ENCODE peak calls at places on chromosome 5, in seven cellular contexts. A is stomach, E is HCT116, Q is GM23338, M is K562, P is esophagus muscularis mucosa, Z is sigmoid colon. R is an unnamed sample.

GRCh38 chr5:119255571-119256356 is 100.1 kb upstream of the TNFAIP8 start:
- DNase-seq in A (no peak), E (peak), Q (peak), M (peak), P (no peak), Z (no peak), R (peak)

GRCh38 chr5:113527746-113528145 is 14.3 kb downstream of the YTHDC2 start:
- DNase-seq in A (no peak), E (no peak), Q (no peak), M (no peak), P (no peak), Z (no peak), R (no peak)

GRCh38 chr5:90558344-90559192 is at the start of gene ADGRV1:
- DNase-seq in A (peak), E (peak), Q (peak), M (peak), P (no peak), Z (no peak), R (peak)

GRCh38 chr5:157388148-157388547 is 71.9 kb upstream of the NIPAL4 start:
- DNase-seq in A (no peak), E (no peak), Q (no peak), M (no peak), P (no peak), Z (no peak), R (no peak)

GRCh38 chr5:44885903-44886302 is 77.2 kb downstream of the MRPS30 start:
- DNase-seq in A (no peak), E (no peak), Q (no peak), M (no peak), P (no peak), Z (no peak), R (no peak)

GRCh38 chr5:160268111-160268510 is 38.8 kb downstream of the FABP6 start:
- DNase-seq in A (no peak), E (no peak), Q (no peak), M (no peak), P (no peak), Z (no peak), R (no peak)

GRCh38 chr5:146410272-146410671 is 36.9 kb upstream of the TCERG1 start:
- DNase-seq in A (no peak), E (no peak), Q (no peak), M (no peak), P (peak), Z (no peak), R (no peak)

GRCh38 chr5:33921005-33921404 is 15.2 kb upstream of the RXFP3 start:
- DNase-seq in A (no peak), E (no peak), Q (no peak), M (no peak), P (peak), Z (no peak), R (no peak)

GRCh38 chr5:147084702-147085101 is 150.1 kb upstream of the STK32A start:
- DNase-seq in A (peak), E (no peak), Q (no peak), M (no peak), P (no peak), Z (peak), R (no peak)

GRCh38 chr5:86118542-86118941 is 499.2 kb upstream of the COX7C start:
- DNase-seq in A (no peak), E (peak), Q (peak), M (peak), P (no peak), Z (no peak), R (no peak)

GRCh38 chr5:140075371-140075770 is 32.3 kb upstream of the NRG2 start:
- DNase-seq in A (no peak), E (no peak), Q (no peak), M (no peak), P (no peak), Z (no peak), R (no peak)

GRCh38 chr5:64210866-64211265 is 45.2 kb downstream of the RNF180 start:
- DNase-seq in A (no peak), E (no peak), Q (peak), M (no peak), P (no peak), Z (no peak), R (peak)

GRCh38 chr5:15249152-15249551 is 250.8 kb upstream of the FBXL7 start:
- DNase-seq in A (no peak), E (no peak), Q (no peak), M (no peak), P (no peak), Z (no peak), R (peak)

GRCh38 chr5:76007904-76008303 is 75.3 kb upstream of the SV2C start:
- DNase-seq in A (no peak), E (no peak), Q (no peak), M (no peak), P (no peak), Z (no peak), R (no peak)

GRCh38 chr5:102625940-102626339 is 127.1 kb upstream of the SLCO6A1 start:
- DNase-seq in A (no peak), E (no peak), Q (no peak), M (no peak), P (no peak), Z (no peak), R (no peak)

GRCh38 chr5:162128117-162128516 is 60.5 kb downstream of the GABRG2 start:
- DNase-seq in A (no peak), E (peak), Q (peak), M (no peak), P (no peak), Z (no peak), R (no peak)

GRCh38 chr5:136655429-136655828 is 290.1 kb upstream of the TRPC7 start:
- DNase-seq in A (no peak), E (no peak), Q (no peak), M (no peak), P (no peak), Z (no peak), R (peak)

GRCh38 chr5:148091991-148092964 is 28.5 kb downstream of the SPINK5 start:
- DNase-seq in A (no peak), E (no peak), Q (no peak), M (no peak), P (no peak), Z (no peak), R (peak)

GRCh38 chr5:3948838-3949237 is 353.2 kb downstream of the IRX1 start:
- DNase-seq in A (no peak), E (no peak), Q (no peak), M (no peak), P (no peak), Z (no peak), R (no peak)

GRCh38 chr5:90949469-90950358 is 391.1 kb downstream of the ADGRV1 start:
- DNase-seq in A (no peak), E (no peak), Q (no peak), M (no peak), P (no peak), Z (no peak), R (no peak)

GRCh38 chr5:150780816-150781221 is 2.3 kb downstream of the SMIM3 start:
- DNase-seq in A (no peak), E (no peak), Q (no peak), M (no peak), P (no peak), Z (no peak), R (no peak)

GRCh38 chr5:143964919-143965318 is 153.0 kb downstream of the HMHB1 start:
- DNase-seq in A (no peak), E (no peak), Q (no peak), M (no peak), P (no peak), Z (no peak), R (no peak)

GRCh38 chr5:1497795-1498622 is 25.8 kb downstream of the LPCAT1 start:
- DNase-seq in A (no peak), E (no peak), Q (no peak), M (no peak), P (no peak), Z (no peak), R (no peak)

GRCh38 chr5:32308951-32309350 is 3.8 kb downstream of the MTMR12 start:
- DNase-seq in A (no peak), E (no peak), Q (no peak), M (no peak), P (no peak), Z (no peak), R (no peak)

GRCh38 chr5:44167540-44167939 is 221.7 kb downstream of the FGF10 start:
- DNase-seq in A (no peak), E (no peak), Q (no peak), M (no peak), P (no peak), Z (no peak), R (no peak)

GRCh38 chr5:61638476-61638875 is 306.4 kb downstream of the ZSWIM6 start:
- DNase-seq in A (peak), E (no peak), Q (no peak), M (no peak), P (no peak), Z (no peak), R (no peak)

GRCh38 chr5:68277427-68277826 is 61.9 kb downstream of the PIK3R1 start:
- DNase-seq in A (no peak), E (no peak), Q (no peak), M (no peak), P (no peak), Z (no peak), R (no peak)

GRCh38 chr5:145666591-145666990 is 168.6 kb downstream of the PRELID2 start:
- DNase-seq in A (no peak), E (no peak), Q (no peak), M (no peak), P (no peak), Z (no peak), R (no peak)

GRCh38 chr5:134969166-134969565 is 1.5 kb downstream of the CATSPER3 start:
- DNase-seq in A (no peak), E (no peak), Q (no peak), M (no peak), P (no peak), Z (no peak), R (no peak)

GRCh38 chr5:92800360-92800759 is 780.7 kb downstream of the NR2F1-AS1 start:
- DNase-seq in A (no peak), E (no peak), Q (no peak), M (no peak), P (no peak), Z (no peak), R (peak)

GRCh38 chr5:103271570-103272289 is 13.2 kb downstream of the MACIR start:
- DNase-seq in A (no peak), E (no peak), Q (no peak), M (no peak), P (no peak), Z (no peak), R (peak)

GRCh38 chr5:178106556-178107239 is 6.6 kb upstream of the N4BP3 start:
- DNase-seq in A (no peak), E (no peak), Q (no peak), M (no peak), P (no peak), Z (no peak), R (no peak)

GRCh38 chr5:127042593-127042992 is 12.2 kb upstream of the MARCHF3 start:
- DNase-seq in A (no peak), E (no peak), Q (peak), M (no peak), P (no peak), Z (no peak), R (peak)

GRCh38 chr5:80502795-80503194 is 14.9 kb downstream of the FAM151B start:
- DNase-seq in A (no peak), E (no peak), Q (no peak), M (no peak), P (no peak), Z (no peak), R (no peak)

GRCh38 chr5:174589599-174589998 is 134.8 kb upstream of the MSX2 start:
- DNase-seq in A (no peak), E (no peak), Q (no peak), M (peak), P (no peak), Z (no peak), R (no peak)

GRCh38 chr5:75668988-75669760 is 48.1 kb downstream of the POC5 start:
- DNase-seq in A (peak), E (no peak), Q (no peak), M (peak), P (no peak), Z (no peak), R (peak)

GRCh38 chr5:110048508-110048907 is 358.8 kb downstream of the MAN2A1 start:
- DNase-seq in A (no peak), E (no peak), Q (peak), M (no peak), P (no peak), Z (no peak), R (no peak)

GRCh38 chr5:112691758-112692157 is 45.9 kb upstream of the APC start:
- DNase-seq in A (no peak), E (no peak), Q (peak), M (peak), P (peak), Z (no peak), R (peak)

GRCh38 chr5:157506981-157507780 is 47.2 kb downstream of the NIPAL4 start:
- DNase-seq in A (peak), E (no peak), Q (no peak), M (no peak), P (no peak), Z (no peak), R (peak)

GRCh38 chr5:140785905-140786686 is at the start of gene PCDHA1:
- DNase-seq in A (no peak), E (no peak), Q (peak), M (no peak), P (no peak), Z (no peak), R (no peak)

GRCh38 chr5:172425402-172425801 is 28.9 kb downstream of the SH3PXD2B start:
- DNase-seq in A (no peak), E (no peak), Q (no peak), M (no peak), P (no peak), Z (no peak), R (no peak)

GRCh38 chr5:172424111-172424490 is 30.2 kb downstream of the SH3PXD2B start:
- DNase-seq in A (no peak), E (no peak), Q (no peak), M (no peak), P (no peak), Z (no peak), R (no peak)

GRCh38 chr5:172428224-172429166 is 25.8 kb downstream of the SH3PXD2B start:
- DNase-seq in A (no peak), E (no peak), Q (no peak), M (no peak), P (no peak), Z (no peak), R (no peak)

GRCh38 chr5:172427202-172427601 is 27.1 kb downstream of the SH3PXD2B start:
- DNase-seq in A (no peak), E (no peak), Q (no peak), M (no peak), P (no peak), Z (no peak), R (no peak)

GRCh38 chr5:172426086-172426485 is 28.2 kb downstream of the SH3PXD2B start:
- DNase-seq in A (no peak), E (no peak), Q (no peak), M (no peak), P (no peak), Z (no peak), R (no peak)
- TF ChIP-seq POLR2AphosphoS5 in A (peak), E (no peak), Q (no peak), M (no peak), P (peak), Z (peak), R (no peak)

DNA sequence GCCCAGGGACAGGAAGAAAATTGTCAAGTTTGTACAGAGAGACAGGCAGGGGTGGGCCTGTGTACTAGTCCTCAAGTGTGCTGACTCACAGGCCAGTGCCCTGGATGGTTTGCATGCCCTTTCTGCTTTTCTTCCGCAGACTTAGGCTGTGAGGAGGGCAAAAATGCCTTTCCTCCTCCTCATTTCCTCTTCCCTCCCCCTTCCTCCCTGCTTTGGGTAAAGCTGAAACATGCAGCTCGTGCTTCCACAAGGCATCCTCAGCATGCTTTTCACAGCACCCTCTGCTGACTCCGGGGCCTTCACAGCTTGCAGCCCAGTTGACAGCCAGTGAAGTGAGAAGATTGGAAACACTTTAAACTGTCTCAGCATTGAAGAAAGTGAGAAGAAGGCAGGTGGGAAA is 138.6 kb downstream of the GRIA1 start:
- DNase-seq in A (no peak), E (peak), Q (peak), M (no peak), P (no peak), Z (no peak), R (peak)
- TF ChIP-seq POLR2AphosphoS5 in A (no peak), E (no peak), Q (no peak), M (no peak), P (no peak), Z (no peak), R (peak)

DNA sequence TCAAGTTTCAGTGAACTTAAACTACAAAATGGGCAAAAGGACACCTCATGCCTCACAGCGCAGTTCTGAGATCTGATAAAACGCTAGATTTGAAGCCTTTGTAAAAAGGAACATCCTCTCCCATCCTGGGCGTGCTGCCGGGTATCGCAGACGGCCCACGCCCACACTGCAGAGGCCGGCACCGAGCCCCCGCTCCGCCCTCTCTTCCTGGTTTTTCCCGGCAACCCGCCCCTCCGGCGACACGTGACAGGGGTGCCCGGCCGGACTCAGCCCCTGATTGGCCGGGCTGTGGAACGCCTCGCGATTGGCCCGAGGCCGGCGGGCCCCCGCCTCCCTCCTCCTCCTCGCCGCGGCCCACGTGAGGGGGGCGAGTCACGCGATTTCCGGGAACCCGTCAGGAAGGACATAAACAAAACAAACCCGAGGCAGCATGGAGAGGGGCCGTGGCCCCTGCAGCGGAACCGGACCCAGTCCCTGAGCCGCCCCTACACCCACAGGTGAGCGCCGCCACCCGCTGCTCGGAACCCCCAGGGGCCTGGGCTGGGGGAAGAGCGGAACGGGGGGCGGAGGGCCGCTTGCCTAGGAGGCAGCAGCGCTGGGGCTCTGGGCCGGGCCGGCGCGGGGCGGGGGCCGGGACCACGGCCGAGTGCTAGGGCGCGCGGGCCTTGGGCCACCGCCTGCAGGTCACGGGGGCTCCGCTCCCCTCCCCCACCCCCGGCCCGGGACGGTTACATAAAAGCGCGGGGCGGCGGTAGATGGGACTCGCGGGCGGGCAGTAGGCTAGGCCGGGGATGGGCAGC is at the start of gene CREBRF:
- DNase-seq in A (peak), E (peak), Q (peak), M (peak), P (peak), Z (peak), R (peak)
- TF ChIP-seq POLR2AphosphoS5 in A (peak), E (peak), Q (peak), M (no peak), P (peak), Z (peak), R (peak)

GRCh38 chr5:149423287-149424268 is 44.5 kb upstream of the IL17B start:
- DNase-seq in A (no peak), E (no peak), Q (no peak), M (no peak), P (no peak), Z (peak), R (no peak)
- TF ChIP-seq POLR2AphosphoS5 in A (no peak), E (no peak), Q (no peak), M (no peak), P (peak), Z (peak), R (no peak)

DNA sequence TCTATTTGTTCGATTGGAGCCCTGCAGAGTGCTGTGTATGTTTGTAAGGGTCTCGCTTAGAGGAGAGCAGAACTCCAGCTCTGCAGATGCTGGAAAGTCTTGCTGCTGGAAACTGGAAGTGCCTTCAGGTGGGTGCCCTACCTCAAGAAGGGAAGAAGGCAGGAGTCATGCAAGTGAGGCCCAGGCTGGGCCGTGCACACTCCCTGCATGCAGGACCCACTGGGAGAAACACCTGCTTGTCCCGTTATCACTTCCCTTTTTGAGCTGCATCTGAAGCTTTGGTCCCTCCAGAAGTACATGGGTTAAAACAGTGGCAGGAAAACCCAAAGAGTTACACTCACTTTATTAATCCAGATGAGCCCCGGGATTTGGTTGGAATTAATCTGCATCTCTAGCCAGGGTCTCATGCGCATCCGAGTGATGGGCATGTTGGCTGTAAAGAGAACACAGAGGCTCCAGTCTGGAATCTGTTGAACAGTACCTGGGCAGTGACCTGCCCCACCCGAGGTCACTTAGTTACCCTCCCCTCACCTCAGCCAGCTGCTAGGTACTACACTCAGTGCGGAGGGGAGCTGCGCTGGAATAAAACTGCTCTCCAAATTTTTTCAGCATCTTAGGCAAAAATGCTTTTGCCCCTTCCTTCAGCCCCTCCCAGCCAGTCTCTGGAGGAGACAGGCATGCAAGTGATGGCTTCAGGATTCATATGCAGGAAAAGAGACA is 1.4 kb downstream of the IRF1 start:
- DNase-seq in A (peak), E (no peak), Q (no peak), M (peak), P (peak), Z (peak), R (no peak)
- TF ChIP-seq POLR2AphosphoS5 in A (no peak), E (no peak), Q (no peak), M (no peak), P (no peak), Z (no peak), R (no peak)

GRCh38 chr5:38473008-38473407 is 83.4 kb downstream of the LIFR start:
- DNase-seq in A (peak), E (no peak), Q (peak), M (no peak), P (peak), Z (no peak), R (peak)
- TF ChIP-seq POLR2AphosphoS5 in A (no peak), E (no peak), Q (no peak), M (no peak), P (peak), Z (no peak), R (no peak)

DNA sequence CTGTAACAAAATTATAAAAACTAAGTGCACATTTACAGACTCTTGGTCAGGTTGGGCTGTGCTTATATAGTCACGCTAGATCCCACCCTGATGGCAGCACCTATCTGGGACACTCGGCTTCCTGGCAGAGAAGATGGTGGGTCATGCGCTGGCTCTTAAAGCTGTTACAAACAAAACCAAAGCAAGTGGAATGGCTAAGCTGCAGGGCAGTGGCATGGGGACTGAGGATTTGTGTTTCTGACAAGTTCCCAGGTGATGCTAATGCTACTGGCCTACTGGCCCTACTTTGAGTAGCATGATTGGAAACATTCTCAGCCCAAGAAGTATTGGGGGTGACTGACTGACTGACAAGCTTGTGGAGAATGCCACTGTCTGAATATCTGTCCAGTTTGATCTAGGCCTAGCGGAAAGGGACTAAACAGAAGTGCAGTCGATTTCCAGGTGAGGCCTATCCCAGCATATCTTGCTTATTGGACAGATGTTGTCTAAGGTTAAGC is 8.3 kb downstream of the BTF3 start:
- DNase-seq in A (no peak), E (no peak), Q (peak), M (no peak), P (no peak), Z (no peak), R (no peak)
- TF ChIP-seq POLR2AphosphoS5 in A (no peak), E (peak), Q (peak), M (peak), P (no peak), Z (no peak), R (no peak)

R was measured in endothelial cell of umbilical vein.